ENCODE peak calls at places on chromosomes 16 and 17, in ten cellular contexts. One of them, this sample, is unnamed.
A peak's percentile ranks its signal among the peaks of the same experiment; 100 is the strongest.

GRCh38 chr16:89958068-89958467 is 9.5 kb downstream of the DEF8 start:
- DNase-seq in H4: no peak
- DNase-seq in NCI-H1092: no peak
- DNase-seq in T1000: no peak
- DNase-seq in IMR-90: peak; percentile 11
- DNase-seq in C1 segment of cervical spinal cord: no peak
- DNase-seq in hepatocyte: no peak
- DNase-seq in NCI-H2081: no peak
- DNase-seq in stimulated activated CD4-positive, alpha-beta T cell treated with anti-CD3 and anti-CD28 coated beads, TNF-alpha, amount 100 ng/mL, for 24 hours: no peak
- DNase-seq in MV-4-11: no peak
- DNase-seq in this sample: peak; percentile 16

GRCh38 chr16:30092373-30093010 is 768 bp upstream of the TBX6 start:
- DNase-seq in H4: no peak
- DNase-seq in hepatocyte: peak; percentile 68
- DNase-seq in T1000: no peak
- DNase-seq in stimulated activated CD4-positive, alpha-beta T cell treated with anti-CD3 and anti-CD28 coated beads, TNF-alpha, amount 100 ng/mL, for 24 hours: peak; percentile 74
- DNase-seq in IMR-90: peak; percentile 27
- DNase-seq in C1 segment of cervical spinal cord: peak; percentile 56
- DNase-seq in NCI-H2081: peak; percentile 46
- DNase-seq in NCI-H1092: peak; percentile 38
- DNase-seq in MV-4-11: peak; percentile 99
- DNase-seq in this sample: peak; percentile 46

GRCh38 chr17:48544356-48545021 is 420 bp downstream of the HOXB2 start:
- DNase-seq in C1 segment of cervical spinal cord: no peak
- DNase-seq in NCI-H1092: peak; percentile 63
- DNase-seq in H4: peak; percentile 61
- DNase-seq in MV-4-11: no peak
- DNase-seq in hepatocyte: peak; percentile 72
- DNase-seq in IMR-90: peak; percentile 93
- DNase-seq in stimulated activated CD4-positive, alpha-beta T cell treated with anti-CD3 and anti-CD28 coated beads, TNF-alpha, amount 100 ng/mL, for 24 hours: peak; percentile 34
- DNase-seq in NCI-H2081: peak; percentile 77
- DNase-seq in T1000: peak; percentile 37
- DNase-seq in this sample: peak; percentile 82

GRCh38 chr16:68284847-68285246 is 20.5 kb downstream of the SLC7A6 start:
- DNase-seq in H4: no peak
- DNase-seq in NCI-H2081: no peak
- DNase-seq in C1 segment of cervical spinal cord: no peak
- DNase-seq in T1000: no peak
- DNase-seq in NCI-H1092: no peak
- DNase-seq in stimulated activated CD4-positive, alpha-beta T cell treated with anti-CD3 and anti-CD28 coated beads, TNF-alpha, amount 100 ng/mL, for 24 hours: no peak
- DNase-seq in MV-4-11: peak; percentile 87
- DNase-seq in IMR-90: no peak
- DNase-seq in hepatocyte: no peak
- DNase-seq in this sample: no peak

GRCh38 chr17:57985675-57985974 is 2.4 kb downstream of the VEZF1 start:
- DNase-seq in NCI-H2081: no peak
- DNase-seq in hepatocyte: no peak
- DNase-seq in NCI-H1092: no peak
- DNase-seq in C1 segment of cervical spinal cord: no peak
- DNase-seq in T1000: no peak
- DNase-seq in H4: peak; percentile 68
- DNase-seq in IMR-90: peak; percentile 25
- DNase-seq in stimulated activated CD4-positive, alpha-beta T cell treated with anti-CD3 and anti-CD28 coated beads, TNF-alpha, amount 100 ng/mL, for 24 hours: no peak
- DNase-seq in MV-4-11: peak; percentile 15
- DNase-seq in this sample: peak; percentile 65

GRCh38 chr17:38877130-38877851 is 7.4 kb downstream of the LASP1 start:
- DNase-seq in NCI-H1092: no peak
- DNase-seq in hepatocyte: no peak
- DNase-seq in H4: no peak
- DNase-seq in T1000: no peak
- DNase-seq in C1 segment of cervical spinal cord: no peak
- DNase-seq in NCI-H2081: no peak
- DNase-seq in stimulated activated CD4-positive, alpha-beta T cell treated with anti-CD3 and anti-CD28 coated beads, TNF-alpha, amount 100 ng/mL, for 24 hours: peak; percentile 20
- DNase-seq in IMR-90: no peak
- DNase-seq in MV-4-11: peak; percentile 58
- DNase-seq in this sample: no peak

GRCh38 chr17:38560503-38561318 is 45.0 kb downstream of the SRCIN1 start:
- DNase-seq in MV-4-11: no peak
- DNase-seq in H4: no peak
- DNase-seq in hepatocyte: peak; percentile 55
- DNase-seq in T1000: no peak
- DNase-seq in NCI-H2081: no peak
- DNase-seq in NCI-H1092: no peak
- DNase-seq in C1 segment of cervical spinal cord: no peak
- DNase-seq in IMR-90: peak; percentile 42
- DNase-seq in stimulated activated CD4-positive, alpha-beta T cell treated with anti-CD3 and anti-CD28 coated beads, TNF-alpha, amount 100 ng/mL, for 24 hours: no peak
- DNase-seq in this sample: peak; percentile 36

GRCh38 chr16:4487955-4488481 is 11.8 kb downstream of the HMOX2 start:
- DNase-seq in stimulated activated CD4-positive, alpha-beta T cell treated with anti-CD3 and anti-CD28 coated beads, TNF-alpha, amount 100 ng/mL, for 24 hours: no peak
- DNase-seq in IMR-90: peak; percentile 62
- DNase-seq in NCI-H1092: no peak
- DNase-seq in H4: no peak
- DNase-seq in T1000: no peak
- DNase-seq in C1 segment of cervical spinal cord: no peak
- DNase-seq in NCI-H2081: no peak
- DNase-seq in hepatocyte: no peak
- DNase-seq in MV-4-11: no peak
- DNase-seq in this sample: peak; percentile 68

GRCh38 chr16:67040906-67041305 is 12.0 kb downstream of the CBFB start:
- DNase-seq in IMR-90: peak; percentile 88
- DNase-seq in C1 segment of cervical spinal cord: no peak
- DNase-seq in T1000: no peak
- DNase-seq in MV-4-11: no peak
- DNase-seq in hepatocyte: no peak
- DNase-seq in NCI-H1092: no peak
- DNase-seq in NCI-H2081: no peak
- DNase-seq in stimulated activated CD4-positive, alpha-beta T cell treated with anti-CD3 and anti-CD28 coated beads, TNF-alpha, amount 100 ng/mL, for 24 hours: no peak
- DNase-seq in H4: no peak
- DNase-seq in this sample: no peak

GRCh38 chr16:4358831-4359561 is 7.9 kb upstream of the PAM16 start:
- DNase-seq in stimulated activated CD4-positive, alpha-beta T cell treated with anti-CD3 and anti-CD28 coated beads, TNF-alpha, amount 100 ng/mL, for 24 hours: peak; percentile 63
- DNase-seq in IMR-90: no peak
- DNase-seq in T1000: peak; percentile 31
- DNase-seq in hepatocyte: peak; percentile 78
- DNase-seq in C1 segment of cervical spinal cord: no peak
- DNase-seq in NCI-H1092: peak; percentile 16
- DNase-seq in MV-4-11: no peak
- DNase-seq in H4: peak; percentile 38
- DNase-seq in NCI-H2081: no peak
- DNase-seq in this sample: peak; percentile 50

GRCh38 chr17:46181940-46182339 is 11.3 kb downstream of the KANSL1 start:
- DNase-seq in C1 segment of cervical spinal cord: no peak
- DNase-seq in T1000: no peak
- DNase-seq in NCI-H1092: no peak
- DNase-seq in hepatocyte: no peak
- DNase-seq in stimulated activated CD4-positive, alpha-beta T cell treated with anti-CD3 and anti-CD28 coated beads, TNF-alpha, amount 100 ng/mL, for 24 hours: no peak
- DNase-seq in H4: no peak
- DNase-seq in IMR-90: no peak
- DNase-seq in MV-4-11: no peak
- DNase-seq in NCI-H2081: no peak
- DNase-seq in this sample: no peak

GRCh38 chr16:65476556-65476955 is 354.7 kb upstream of the CDH11 start:
- DNase-seq in T1000: no peak
- DNase-seq in NCI-H1092: no peak
- DNase-seq in hepatocyte: no peak
- DNase-seq in IMR-90: no peak
- DNase-seq in stimulated activated CD4-positive, alpha-beta T cell treated with anti-CD3 and anti-CD28 coated beads, TNF-alpha, amount 100 ng/mL, for 24 hours: no peak
- DNase-seq in H4: no peak
- DNase-seq in NCI-H2081: no peak
- DNase-seq in MV-4-11: no peak
- DNase-seq in C1 segment of cervical spinal cord: no peak
- DNase-seq in this sample: no peak

GRCh38 chr17:16975744-16976625 is 4.1 kb upstream of the TNFRSF13B start:
- DNase-seq in T1000: no peak
- DNase-seq in C1 segment of cervical spinal cord: no peak
- DNase-seq in IMR-90: no peak
- DNase-seq in hepatocyte: no peak
- DNase-seq in NCI-H2081: no peak
- DNase-seq in NCI-H1092: no peak
- DNase-seq in MV-4-11: no peak
- DNase-seq in stimulated activated CD4-positive, alpha-beta T cell treated with anti-CD3 and anti-CD28 coated beads, TNF-alpha, amount 100 ng/mL, for 24 hours: no peak
- DNase-seq in H4: no peak
- DNase-seq in this sample: no peak

This sample was measured in fibroblast of villous mesenchyme.